ENCODE peak calls at places on chromosomes 1 and 21, in five cellular contexts. K is breast epithelium, E is Peyer's patch, P is testis, O is esophagus squamous epithelium. C is an unnamed sample. For H3K4me1, the result is how much of the 10 kb centered on the place peaks cover.

GRCh38 chr21:35321322-35322200 is 272.5 kb upstream of the RUNX1 start:
- DNase-seq in P (no peak), E (no peak), O (no peak), K (no peak), C (no peak)

GRCh38 chr21:45615145-45615711 is 28.3 kb upstream of the PCBP3 start:
- DNase-seq in E (peak), P (no peak), O (no peak), K (no peak), C (no peak)

GRCh38 chr1:208154679-208155078 is 89.5 kb downstream of the PLXNA2 start:
- DNase-seq in E (no peak), P (peak), K (no peak), O (no peak), C (peak)

GRCh38 chr1:9166289-9167235 is 37.7 kb upstream of the GPR157 start:
- DNase-seq in O (no peak), K (no peak), P (no peak), E (no peak), C (no peak)

GRCh38 chr1:79448426-79448825 is 441.9 kb upstream of the ADGRL4 start:
- DNase-seq in K (no peak), O (no peak), E (no peak), P (no peak), C (no peak)

GRCh38 chr21:44931137-44931500 is 8.7 kb upstream of the SLX9 start:
- DNase-seq in K (no peak), P (no peak), E (no peak), O (no peak), C (no peak)

GRCh38 chr1:21625390-21626190 is 43.6 kb downstream of the RAP1GAP start:
- DNase-seq in O (no peak), E (no peak), P (no peak), K (no peak), C (no peak)

GRCh38 chr1:159122005-159122621 is 45.5 kb upstream of the AIM2 start:
- DNase-seq in K (no peak), E (no peak), O (no peak), P (no peak), C (no peak)

GRCh38 chr1:17549384-17549783 is 9.9 kb downstream of the ARHGEF10L start:
- DNase-seq in E (no peak), O (no peak), P (no peak), K (no peak), C (no peak)

GRCh38 chr1:22828151-22828817 is 117.6 kb downstream of the EPHB2 start:
- DNase-seq in K (no peak), O (no peak), E (no peak), P (no peak), C (no peak)

GRCh38 chr1:65512383-65512782 is 91.9 kb downstream of the LEPR start:
- DNase-seq in P (no peak), K (no peak), O (no peak), E (no peak), C (peak)

GRCh38 chr1:65509912-65510680 is 89.6 kb downstream of the LEPR start:
- DNase-seq in K (no peak), E (no peak), O (no peak), P (no peak), C (no peak)

GRCh38 chr1:65512967-65513777 is 92.7 kb downstream of the LEPR start:
- DNase-seq in P (no peak), K (no peak), O (no peak), E (no peak), C (no peak)

GRCh38 chr1:65508051-65508450 is 87.6 kb downstream of the LEPR start:
- DNase-seq in O (no peak), E (no peak), P (no peak), K (no peak), C (no peak)

DNA sequence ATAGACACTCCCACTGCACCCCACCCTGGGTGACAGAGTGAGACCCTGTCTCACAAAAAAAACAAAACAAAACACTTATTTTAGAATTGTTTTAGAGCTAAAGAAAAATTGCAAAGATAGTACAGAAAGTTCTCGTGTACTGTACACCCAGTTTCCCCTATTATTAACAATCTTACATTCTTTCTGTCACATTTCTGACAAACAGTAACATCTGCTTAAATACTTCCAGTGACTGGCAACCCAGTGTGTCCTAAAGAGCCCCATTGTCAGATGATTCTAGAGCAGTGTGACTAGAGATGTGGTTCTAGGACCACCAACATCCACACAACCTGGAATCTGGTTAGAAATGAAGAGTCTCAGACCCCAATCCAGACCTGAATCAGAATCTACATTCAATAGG is 90.5 kb downstream of the LEPR start:
- DNase-seq in P (no peak), O (no peak), K (no peak), E (no peak), C (no peak)
- H3K4me1 ChIP-seq in P (under half), O (under half), K (under half), E (under half), C (under half)

DNA sequence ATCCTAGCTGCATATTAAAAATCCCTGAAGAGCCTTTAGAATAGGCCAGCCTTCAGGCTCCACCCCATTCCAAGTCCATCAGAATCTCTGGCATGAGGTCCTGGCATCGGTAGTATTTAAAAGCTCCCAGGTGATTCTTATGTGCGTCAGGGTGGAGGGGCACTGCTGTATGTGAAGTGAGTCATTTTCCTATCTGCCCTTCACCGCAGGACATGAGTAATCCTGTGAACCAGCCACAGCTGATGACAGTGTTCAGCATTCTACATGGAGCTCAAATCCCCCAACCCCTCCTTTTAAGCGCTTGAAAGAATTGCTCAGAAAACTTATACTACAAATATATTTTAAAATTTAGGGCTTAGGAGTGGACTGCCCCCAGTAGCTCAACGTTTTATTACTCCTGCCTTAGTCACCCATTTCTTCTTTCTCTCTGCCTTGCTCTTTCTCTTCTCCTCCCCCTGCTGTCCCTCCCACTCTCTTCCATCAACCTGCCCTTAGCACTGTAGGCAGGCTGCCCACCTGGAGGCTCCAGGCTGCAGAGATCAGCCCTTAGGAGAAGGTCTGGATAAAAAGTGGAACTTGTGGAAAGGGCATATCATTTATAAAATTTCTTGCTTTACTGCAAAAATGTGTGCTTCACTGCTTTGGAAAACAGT is 73.8 kb upstream of the ZNF281 start:
- DNase-seq in K (no peak), O (no peak), P (no peak), E (no peak), C (peak)
- TF ChIP-seq CTCF in K (no peak), O (no peak), P (no peak), E (no peak), C (no peak)

GRCh38 chr1:24913274-24913604 is 16.8 kb downstream of the RUNX3 start:
- DNase-seq in K (no peak), E (no peak), O (no peak), P (no peak), C (no peak)
- TF ChIP-seq POLR2A in K (no peak), E (no peak), O (no peak), P (no peak), C (no peak)

GRCh38 chr1:33255347-33256311 is 663 bp upstream of the ZNF362 start:
- DNase-seq in O (peak), E (peak), P (peak), K (peak), C (peak)

GRCh38 chr1:33256701-33257387 is 552 bp downstream of the ZNF362 start:
- DNase-seq in K (peak), E (peak), P (peak), O (peak), C (peak)

GRCh38 chr1:33257388-33257758 is 1.1 kb downstream of the ZNF362 start:
- DNase-seq in O (no peak), E (no peak), K (no peak), P (no peak), C (no peak)

GRCh38 chr1:33256335-33256700 is at the start of gene ZNF362:
- DNase-seq in P (peak), E (peak), O (no peak), K (no peak), C (peak)

GRCh38 chr1:33254536-33254935 is 1.8 kb upstream of the ZNF362 start:
- DNase-seq in E (no peak), O (no peak), P (no peak), K (no peak), C (no peak)
- H3K4me1 ChIP-seq in E (under half), O (under half), P (under half), K (under half), C (under half)